ENCODE peak calls at places on chromosomes 13 and 19, in five cellular contexts. J, B, Y, Z and V are unnamed samples.

GRCh38 chr13:100197591-100198365 is 108.9 kb downstream of the PCCA start:
- DNase-seq in Y (no peak), B (no peak), Z (no peak), J (peak), V (no peak)

GRCh38 chr13:90084684-90085290 is 1262.7 kb upstream of the MIR17HG start:
- DNase-seq in J (no peak), B (no peak), Y (peak), Z (no peak), V (no peak)

GRCh38 chr19:42129399-42130253 is 2.6 kb downstream of the POU2F2 start:
- DNase-seq in Z (peak), Y (peak), J (no peak), B (peak), V (no peak)

GRCh38 chr19:46898731-46899130 is 37.9 kb downstream of the ARHGAP35 start:
- DNase-seq in J (no peak), Z (no peak), Y (peak), B (peak), V (no peak)

GRCh38 chr19:29603308-29603707 is 2.8 kb upstream of the POP4 start:
- DNase-seq in Z (no peak), B (no peak), Y (no peak), J (no peak), V (no peak)

GRCh38 chr19:10228393-10228792 is 2.7 kb downstream of the S1PR2 start:
- DNase-seq in J (no peak), B (no peak), Y (no peak), Z (peak), V (no peak)

GRCh38 chr13:107678075-107678689 is 537.2 kb downstream of the LIG4 start:
- DNase-seq in Y (no peak), Z (no peak), B (no peak), J (no peak), V (no peak)

GRCh38 chr19:2775556-2776430 is 7.3 kb downstream of the SGTA start:
- DNase-seq in J (peak), Z (no peak), B (peak), Y (peak), V (peak)

GRCh38 chr19:42143341-42144234 is 11.3 kb upstream of the POU2F2 start:
- DNase-seq in J (no peak), Y (peak), Z (no peak), B (no peak), V (no peak)

GRCh38 chr19:4154571-4155312 is 1.3 kb downstream of the CREB3L3 start:
- DNase-seq in Y (no peak), Z (no peak), J (no peak), B (no peak), V (no peak)

GRCh38 chr19:17052439-17052838 is 22.8 kb downstream of the HAUS8 start:
- DNase-seq in Z (peak), Y (peak), B (peak), J (peak), V (peak)

GRCh38 chr13:43377955-43378354 is 354.6 kb downstream of the DNAJC15 start:
- DNase-seq in J (no peak), Z (no peak), Y (peak), B (no peak), V (no peak)

GRCh38 chr19:2333027-2333806 is 4.7 kb downstream of the SPPL2B start:
- DNase-seq in J (no peak), B (no peak), Z (peak), Y (no peak), V (no peak)

GRCh38 chr19:33401683-33402420 is 28.3 kb downstream of the CEBPG start:
- DNase-seq in J (no peak), B (no peak), Z (no peak), Y (no peak), V (no peak)

GRCh38 chr13:109348514-109349340 is 437.7 kb downstream of the IRS2 start:
- DNase-seq in J (no peak), B (no peak), Y (peak), Z (no peak), V (no peak)

GRCh38 chr19:12140545-12141404 is 625 bp upstream of the ZNF20 start:
- DNase-seq in Y (peak), Z (peak), B (peak), J (peak), V (peak)

GRCh38 chr13:113399755-113400149 is 35.8 kb upstream of the GRTP1 start:
- DNase-seq in J (no peak), Y (no peak), Z (no peak), B (no peak), V (no peak)

GRCh38 chr19:5006201-5006600 is 37.3 kb downstream of the KDM4B start:
- DNase-seq in B (no peak), J (no peak), Y (peak), Z (no peak), V (no peak)

GRCh38 chr13:25248071-25248470 is 39.2 kb downstream of the MTMR6 start:
- DNase-seq in Z (no peak), Y (no peak), J (no peak), B (no peak), V (no peak)

GRCh38 chr19:50356691-50357177 is 8.7 kb downstream of the NAPSA start:
- DNase-seq in J (no peak), B (no peak), Z (no peak), Y (no peak), V (no peak)

GRCh38 chr13:33931397-33931987 is 113.5 kb downstream of the RFC3 start:
- DNase-seq in Z (peak), J (no peak), B (peak), Y (peak), V (peak)

GRCh38 chr19:46351241-46352041 is 4.6 kb downstream of the PPP5C start:
- DNase-seq in J (peak), B (no peak), Z (peak), Y (peak), V (peak)

GRCh38 chr13:91360246-91360751 is 12.8 kb downstream of the MIR17HG start:
- DNase-seq in J (no peak), Z (peak), B (no peak), Y (no peak), V (no peak)

GRCh38 chr19:2848625-2849024 is 7.3 kb downstream of the ZNF555 start:
- DNase-seq in Z (no peak), J (no peak), Y (no peak), B (no peak), V (no peak)

GRCh38 chr13:33284016-33284415 is 1.5 kb downstream of the STARD13 start:
- DNase-seq in Z (no peak), Y (peak), J (no peak), B (no peak), V (no peak)

GRCh38 chr19:52398091-52398461 is 427 bp downstream of the ZNF528 start:
- DNase-seq in Z (no peak), J (peak), Y (no peak), B (peak), V (peak)

GRCh38 chr13:27583645-27584044 is 36.7 kb downstream of the LNX2 start:
- DNase-seq in Y (peak), B (no peak), J (no peak), Z (no peak), V (no peak)

GRCh38 chr13:50075619-50076097 is 60.4 kb downstream of the KCNRG start:
- DNase-seq in B (no peak), Y (peak), J (no peak), Z (peak), V (no peak)

GRCh38 chr13:26202365-26202972 is 19.6 kb downstream of the RNF6 start:
- DNase-seq in Y (peak), Z (no peak), B (no peak), J (no peak), V (no peak)

GRCh38 chr13:29693297-29693945 is 97.9 kb upstream of the SLC7A1 start:
- DNase-seq in Z (no peak), J (peak), B (no peak), Y (no peak), V (no peak)

DNA sequence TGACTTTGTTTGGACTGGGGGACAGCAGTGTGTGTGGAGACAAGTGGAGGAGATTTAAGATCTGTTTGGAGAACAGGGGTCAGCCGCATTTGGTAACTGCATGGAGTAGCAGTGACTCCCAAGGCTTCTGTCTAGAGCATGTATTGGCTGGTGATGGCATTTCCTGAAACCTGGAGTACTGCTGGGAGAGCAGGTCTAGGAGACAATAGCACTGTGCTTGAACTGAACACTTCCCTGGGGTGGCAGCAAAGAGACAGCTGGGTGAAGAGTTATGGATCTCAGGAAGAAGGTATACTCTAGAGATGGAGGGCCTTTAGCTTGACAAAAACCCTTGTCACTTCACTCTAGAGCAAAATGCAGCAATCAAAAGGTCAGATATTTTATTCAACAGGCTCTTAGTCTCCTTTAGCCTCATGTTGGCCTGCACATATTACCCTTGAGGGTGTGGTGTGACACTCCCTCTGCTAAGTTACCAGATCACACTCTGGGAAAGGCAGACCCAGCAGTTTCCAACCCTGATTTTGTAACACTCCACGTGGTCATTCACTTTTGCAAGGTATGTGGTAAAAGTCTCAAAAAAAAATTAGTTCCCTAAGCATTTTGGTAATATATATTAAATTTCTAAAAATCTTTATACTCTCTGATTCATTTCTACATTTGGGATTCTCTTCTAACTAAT is 70.2 kb downstream of the DHRS12 start:
- DNase-seq in J (no peak), Z (no peak), Y (peak), B (no peak), V (no peak)
- TF ChIP-seq CTCF in J (no peak), Z (no peak), Y (no peak), B (no peak), V (no peak)

DNA sequence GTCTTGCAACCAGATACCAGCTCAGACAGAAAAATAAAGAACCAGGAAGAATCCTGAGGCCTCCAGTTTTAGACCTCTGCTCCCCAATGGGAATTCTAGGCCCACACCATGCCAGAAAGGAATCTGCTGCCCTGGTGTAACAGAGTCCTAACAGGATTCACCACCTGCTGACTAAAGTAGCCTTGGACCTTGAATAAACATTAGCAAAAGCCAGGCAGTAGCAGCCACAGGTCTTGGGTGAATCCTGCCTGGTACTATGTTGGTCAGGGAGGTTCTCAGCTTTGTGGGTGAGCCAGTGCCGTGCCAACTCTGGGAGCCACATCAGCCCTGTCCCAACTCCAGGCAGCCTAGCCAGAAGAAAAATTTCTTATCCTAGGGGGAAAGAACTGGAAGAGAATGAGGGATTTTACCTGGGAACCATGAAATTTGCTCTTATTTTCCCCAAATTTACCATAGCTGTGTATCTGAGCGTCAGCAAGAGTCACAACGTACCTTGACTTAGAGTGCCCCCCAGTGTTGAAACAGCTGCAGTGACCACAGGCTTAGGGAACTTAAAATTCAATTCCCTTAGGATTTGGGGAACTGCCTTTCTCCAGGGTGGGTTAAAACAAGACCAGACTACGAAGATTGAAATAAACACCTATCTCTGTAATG is 1895.6 kb upstream of the PRR20A start:
- DNase-seq in Z (no peak), B (no peak), J (peak), Y (peak), V (no peak)
- TF ChIP-seq CTCF in Z (peak), B (no peak), J (peak), Y (no peak), V (no peak)

GRCh38 chr19:38134538-38135149 is 89.4 kb downstream of the DPF1 start:
- DNase-seq in Y (peak), J (peak), B (peak), Z (peak), V (peak)
- TF ChIP-seq CTCF in Y (peak), J (peak), B (peak), Z (peak), V (peak)

DNA sequence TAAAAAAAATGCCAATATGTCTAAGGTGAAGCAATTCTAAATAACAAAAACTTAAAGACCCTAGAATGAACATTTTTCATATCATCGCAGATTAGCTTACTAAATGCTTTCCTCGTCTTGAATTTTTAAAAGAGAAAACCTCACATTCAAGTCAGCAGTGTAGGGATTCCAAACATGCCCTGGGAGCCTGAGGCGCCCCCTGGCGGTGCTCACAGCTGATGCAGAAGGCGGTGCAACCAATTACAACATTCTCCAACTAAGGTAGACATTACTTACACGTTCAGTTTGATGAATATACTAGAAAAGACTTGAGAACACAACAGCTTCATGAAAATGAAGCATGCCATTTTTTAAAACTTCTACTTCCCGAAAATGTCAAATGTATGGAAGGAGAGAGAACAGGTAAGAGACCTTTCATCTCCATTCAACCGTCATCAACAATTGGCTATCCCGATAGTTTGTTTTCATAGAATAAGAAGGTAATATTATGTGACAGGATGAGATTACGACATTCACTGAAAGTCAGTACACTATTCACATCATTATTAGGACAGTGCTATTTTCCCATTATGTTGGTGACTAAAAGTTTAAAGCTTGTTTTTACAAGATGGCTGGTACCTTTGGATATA is 304.4 kb downstream of the DCLK1 start:
- DNase-seq in B (no peak), Y (no peak), Z (peak), J (no peak), V (peak)
- TF ChIP-seq CTCF in B (peak), Y (peak), Z (peak), J (no peak), V (peak)

DNA sequence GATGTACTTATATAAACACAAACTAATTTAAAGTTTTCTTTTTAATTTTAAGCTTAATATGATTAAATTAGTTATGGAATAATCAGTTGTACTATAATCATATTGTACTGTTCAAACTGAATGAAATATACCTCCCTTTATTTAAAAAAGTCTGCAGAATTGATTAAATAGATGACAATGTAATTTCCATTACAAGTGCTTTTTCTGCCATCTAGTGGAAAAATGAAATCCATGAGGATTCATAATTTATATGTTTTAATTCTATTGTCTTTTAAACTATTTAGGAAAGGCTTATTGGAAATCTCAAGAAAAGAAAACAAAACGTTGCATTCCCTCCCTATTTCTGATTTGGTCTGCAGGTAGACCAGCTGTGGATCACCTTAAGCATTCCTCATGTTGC is 30.8 kb downstream of the MZT1 start:
- DNase-seq in B (no peak), J (no peak), Y (peak), Z (no peak), V (no peak)
- TF ChIP-seq CTCF in B (peak), J (peak), Y (peak), Z (peak), V (peak)

GRCh38 chr13:64158910-64159309 is 2743.3 kb upstream of the PCDH20 start:
- DNase-seq in B (no peak), Z (no peak), J (no peak), Y (peak), V (no peak)

DNA sequence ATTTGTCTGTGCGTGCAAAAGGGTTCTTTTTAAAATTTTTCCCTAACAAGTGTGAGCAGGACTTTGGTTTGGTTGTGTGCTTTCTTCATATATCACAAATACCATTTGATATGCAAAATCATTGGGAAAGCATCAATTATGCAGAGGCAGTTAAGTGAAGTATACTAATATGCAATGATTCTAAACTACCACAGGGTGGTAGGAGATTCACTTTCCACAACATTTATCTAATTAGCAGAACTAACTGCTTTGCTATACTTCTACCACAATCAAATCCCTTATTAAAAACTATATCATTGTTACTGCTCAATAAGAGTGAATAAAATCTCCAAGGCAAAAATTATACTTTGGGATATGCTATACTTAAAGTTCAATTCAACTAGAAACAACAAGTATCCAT is 2738.9 kb upstream of the PCDH20 start:
- DNase-seq in Z (no peak), B (no peak), Y (peak), J (no peak), V (no peak)
- TF ChIP-seq CTCF in Z (no peak), B (peak), Y (peak), J (no peak), V (no peak)